ENCODE peak calls at places on chromosomes 2 and 18, in seven cellular contexts. J, E, M, U, F, Q and W are unnamed samples.

GRCh38 chr2:105396254-105397024 is 2.4 kb downstream of the FHL2 start:
- DNase-seq in J (no peak), E (peak; percentile 25), M (peak; percentile 66), U (peak; percentile 95), F (peak; percentile 78), Q (peak; percentile 98), W (peak; percentile 78)

GRCh38 chr2:72828840-72829507 is 3.1 kb upstream of the EXOC6B start:
- DNase-seq in J (no peak), E (no peak), M (no peak), U (no peak), F (no peak), Q (peak; percentile 27), W (no peak)

GRCh38 chr18:46324556-46324955 is 220.4 kb downstream of the HAUS1 start:
- DNase-seq in J (no peak), E (peak; percentile 20), M (no peak), U (peak; percentile 56), F (no peak), Q (peak; percentile 62), W (no peak)

GRCh38 chr2:144938308-144938709 is 418.4 kb upstream of the ZEB2 start:
- DNase-seq in J (no peak), E (peak; percentile 5), M (no peak), U (no peak), F (no peak), Q (peak; percentile 80), W (no peak)

GRCh38 chr2:66665124-66665984 is 230.4 kb downstream of the MEIS1 start:
- DNase-seq in J (no peak), E (no peak), M (no peak), U (no peak), F (no peak), Q (peak; percentile 65), W (no peak)

GRCh38 chr2:131123192-131123591 is 18.1 kb downstream of the PLEKHB2 start:
- DNase-seq in J (no peak), E (no peak), M (no peak), U (no peak), F (no peak), Q (no peak), W (no peak)

GRCh38 chr18:45935591-45936335 is 31.4 kb downstream of the EPG5 start:
- DNase-seq in J (no peak), E (no peak), M (no peak), U (no peak), F (no peak), Q (peak; percentile 75), W (no peak)

GRCh38 chr2:120237491-120237902 is 14.3 kb upstream of the TMEM185B start:
- DNase-seq in J (no peak), E (no peak), M (no peak), U (peak; percentile 63), F (peak; percentile 35), Q (peak; percentile 80), W (no peak)

GRCh38 chr2:151678849-151679248 is 55.4 kb downstream of the NEB start:
- DNase-seq in J (no peak), E (no peak), M (no peak), U (no peak), F (no peak), Q (no peak), W (no peak)

GRCh38 chr2:166112193-166112605 is 15.6 kb downstream of the SCN1A start:
- DNase-seq in J (no peak), E (no peak), M (no peak), U (no peak), F (no peak), Q (peak; percentile 66), W (no peak)

GRCh38 chr2:150484461-150484931 is 3.0 kb downstream of the RND3 start:
- DNase-seq in J (no peak), E (peak; percentile 6), M (no peak), U (no peak), F (no peak), Q (peak; percentile 42), W (no peak)

GRCh38 chr2:234502285-234502918 is 5.5 kb upstream of the ARL4C start:
- DNase-seq in J (no peak), E (peak; percentile 31), M (no peak), U (peak; percentile 66), F (no peak), Q (peak; percentile 92), W (no peak)

GRCh38 chr2:212962691-212963090 is 188.7 kb downstream of the IKZF2 start:
- DNase-seq in J (no peak), E (no peak), M (no peak), U (no peak), F (no peak), Q (no peak), W (no peak)

GRCh38 chr2:237692601-237693079 is 65.3 kb downstream of the LRRFIP1 start:
- DNase-seq in J (peak; percentile 67), E (no peak), M (no peak), U (no peak), F (peak; percentile 54), Q (no peak), W (peak; percentile 63)

GRCh38 chr18:9952633-9953416 is 39.0 kb downstream of the VAPA start:
- DNase-seq in J (no peak), E (no peak), M (no peak), U (no peak), F (no peak), Q (no peak), W (no peak)

GRCh38 chr2:44351088-44351487 is 10.2 kb downstream of the PREPL start:
- DNase-seq in J (no peak), E (no peak), M (no peak), U (no peak), F (no peak), Q (peak; percentile 84), W (no peak)

GRCh38 chr2:12320027-12320734 is 396.6 kb upstream of the TRIB2 start:
- DNase-seq in J (peak; percentile 47), E (no peak), M (no peak), U (no peak), F (no peak), Q (peak; percentile 48), W (no peak)

GRCh38 chr2:71620116-71620515 is 166.8 kb downstream of the DYSF start:
- DNase-seq in J (no peak), E (no peak), M (no peak), U (no peak), F (no peak), Q (no peak), W (no peak)

GRCh38 chr2:71617266-71617665 is 163.9 kb downstream of the DYSF start:
- DNase-seq in J (no peak), E (no peak), M (no peak), U (no peak), F (no peak), Q (no peak), W (no peak)

GRCh38 chr2:71620851-71621251 is 167.5 kb downstream of the DYSF start:
- DNase-seq in J (no peak), E (no peak), M (no peak), U (no peak), F (no peak), Q (no peak), W (no peak)

GRCh38 chr2:71618327-71619113 is 165.2 kb downstream of the DYSF start:
- DNase-seq in J (no peak), E (no peak), M (no peak), U (no peak), F (no peak), Q (no peak), W (no peak)

DNA sequence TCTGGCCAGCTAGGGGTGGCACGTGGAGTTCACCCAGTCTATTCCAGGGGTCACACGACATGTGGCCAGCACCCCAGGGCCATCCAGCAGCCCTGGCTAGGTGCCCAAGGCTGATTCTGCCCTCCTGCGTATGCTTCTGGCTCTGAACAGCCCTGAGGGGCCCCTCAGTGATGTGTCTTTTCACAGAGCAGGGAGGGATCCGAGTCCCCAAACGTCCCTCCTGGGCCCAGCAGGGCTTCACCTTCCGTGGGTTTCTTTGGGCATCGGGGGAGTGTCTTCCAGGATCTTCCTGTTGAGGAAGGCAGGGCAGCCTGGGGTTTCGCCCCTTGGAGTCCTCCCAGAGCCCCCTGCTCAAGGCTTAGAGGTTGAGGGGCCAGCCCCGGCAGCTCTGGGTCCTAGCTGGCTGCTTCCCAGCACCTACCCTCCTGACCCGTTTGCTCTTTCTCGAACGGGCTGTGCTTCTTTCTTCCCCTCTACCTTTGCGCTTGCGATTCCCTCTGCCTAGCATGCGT is 165.9 kb downstream of the DYSF start:
- DNase-seq in J (no peak), E (peak; percentile 0), M (no peak), U (no peak), F (no peak), Q (no peak), W (no peak)
- H3K4me1 ChIP-seq in J (no peaks in the 10 kb centered on the region), E (peaks cover 11% of the 10 kb centered on the region), M (peaks cover 34% of the 10 kb centered on the region), U (no peaks in the 10 kb centered on the region), F (peaks cover 8% of the 10 kb centered on the region), Q (no peaks in the 10 kb centered on the region), W (peaks cover 5% of the 10 kb centered on the region)

DNA sequence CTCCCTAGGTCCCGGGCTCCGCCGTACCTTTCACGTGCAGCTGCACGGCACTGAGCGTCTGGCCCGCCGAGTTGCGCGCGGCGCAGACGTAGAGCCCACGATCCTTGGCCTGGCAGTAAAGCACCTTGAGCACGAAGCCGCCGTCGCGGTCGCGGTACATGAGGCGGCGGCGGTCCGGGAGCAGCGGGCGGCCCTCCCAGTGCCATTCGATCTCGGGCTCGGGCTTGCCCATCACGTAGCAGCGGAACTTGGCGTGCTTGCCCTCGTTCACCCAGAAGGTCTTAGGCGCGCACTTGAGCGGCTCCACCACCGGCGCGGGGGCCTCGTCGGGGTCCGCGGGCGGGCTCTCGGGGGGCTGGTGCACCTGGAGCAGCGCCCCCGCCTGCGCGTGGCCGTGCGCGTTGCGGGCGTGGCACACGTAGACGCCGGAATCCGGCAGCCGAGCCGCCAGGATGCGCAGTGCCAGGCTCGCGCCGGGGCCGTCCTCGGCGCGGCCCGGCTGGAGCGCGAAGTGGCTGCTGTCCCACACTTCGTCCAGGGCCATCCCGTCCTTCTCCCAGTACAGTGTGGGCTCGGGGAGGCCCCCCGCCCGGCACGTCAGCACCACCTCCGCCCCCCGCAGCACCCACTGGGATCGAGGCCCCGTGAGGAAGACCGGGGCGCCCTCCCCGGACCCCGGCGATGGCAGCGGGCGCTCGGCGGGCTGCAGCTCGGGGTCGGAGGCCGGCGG is 980 bp downstream of the OBSL1 start:
- DNase-seq in J (peak; percentile 47), E (peak; percentile 39), M (peak; percentile 45), U (no peak), F (peak; percentile 23), Q (peak; percentile 19), W (peak; percentile 66)
- TF ChIP-seq POLR2A in J (peak; percentile 56), E (peak; percentile 50), M (peak; percentile 41), U (no peak), F (no peak), Q (no peak), W (no peak)

GRCh38 chr18:58228176-58228575 is 184.2 kb downstream of the NEDD4L start:
- DNase-seq in J (no peak), E (no peak), M (no peak), U (no peak), F (no peak), Q (no peak), W (no peak)
- H3K4me1 ChIP-seq in J (no peaks in the 10 kb centered on the region), E (peaks cover 97% of the 10 kb centered on the region), M (peaks cover 16% of the 10 kb centered on the region), U (peaks cover 52% of the 10 kb centered on the region), F (peaks cover 11% of the 10 kb centered on the region), Q (peaks cover 11% of the 10 kb centered on the region), W (peaks cover 6% of the 10 kb centered on the region)

DNA sequence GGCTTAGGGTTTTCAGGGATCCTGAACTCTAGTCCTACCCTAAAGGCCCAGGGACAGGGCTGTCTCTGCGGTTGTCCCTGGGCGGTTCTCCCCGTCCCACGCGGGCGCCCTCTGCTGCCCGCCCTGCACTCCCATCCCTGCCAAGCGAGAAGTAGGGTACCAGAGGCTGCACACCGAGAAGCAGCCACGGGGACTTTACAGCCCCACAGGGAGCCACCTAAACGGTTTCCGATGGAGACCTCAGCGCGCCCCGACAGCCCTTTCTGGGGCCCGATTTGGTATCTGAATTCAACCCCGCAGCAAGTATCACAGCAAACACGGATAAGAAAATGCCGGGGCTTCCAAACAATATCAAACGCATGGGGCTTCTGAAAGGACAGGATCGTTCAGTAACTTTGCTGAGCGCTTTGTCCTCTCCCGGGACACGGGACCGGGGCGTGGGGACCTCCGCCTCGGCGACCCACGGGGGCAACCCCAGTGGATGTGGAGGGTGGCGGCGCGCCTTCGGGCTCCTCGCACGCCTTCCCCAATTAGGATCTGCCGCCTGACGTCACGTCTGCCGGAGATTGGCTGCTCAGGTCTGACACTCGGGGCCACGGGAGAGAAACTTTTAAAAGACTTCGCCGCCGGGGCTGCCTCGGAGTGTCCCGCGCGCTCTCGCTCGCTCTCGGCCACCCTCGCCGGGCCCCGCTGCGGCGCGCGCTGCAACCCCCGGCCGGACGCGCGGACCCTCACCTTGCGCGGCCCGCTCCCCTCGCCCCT is at the start of gene LTBP1:
- DNase-seq in J (peak; percentile 74), E (peak; percentile 46), M (peak; percentile 92), U (peak; percentile 45), F (peak; percentile 84), Q (peak; percentile 76), W (peak; percentile 64)
- TF ChIP-seq POLR2A in J (peak; percentile 70), E (no peak), M (peak; percentile 80), U (no peak), F (peak; percentile 18), Q (peak; percentile 81), W (no peak)